ENCODE peak calls at places on chromosomes 1 and 21, in six cellular contexts. One of them, this sample, is unnamed.

GRCh38 chr1:149884433-149885363 is 14.7 kb upstream of the BOLA1 start:
- DNase-seq in NCI-H2029: no peak
- DNase-seq in activated CD4-positive, alpha-beta T cell treated with anti-CD3 and anti-CD28 coated beads for 36 hours: peak
- DNase-seq in NCI-H510A: no peak
- DNase-seq in NCI-H526 treated with DMSO at 0.1 percent for 48 hours: peak
- DNase-seq in fibroblast of pulmonary artery: peak
- DNase-seq in this sample: no peak

GRCh38 chr1:53413175-53414001 is 45.8 kb upstream of the DMRTB1 start:
- DNase-seq in NCI-H2029: no peak
- DNase-seq in activated CD4-positive, alpha-beta T cell treated with anti-CD3 and anti-CD28 coated beads for 36 hours: peak
- DNase-seq in NCI-H510A: no peak
- DNase-seq in NCI-H526 treated with DMSO at 0.1 percent for 48 hours: no peak
- DNase-seq in fibroblast of pulmonary artery: peak
- DNase-seq in this sample: peak

GRCh38 chr1:10694274-10694632 is 102.2 kb downstream of the CASZ1 start:
- DNase-seq in NCI-H2029: no peak
- DNase-seq in activated CD4-positive, alpha-beta T cell treated with anti-CD3 and anti-CD28 coated beads for 36 hours: peak
- DNase-seq in NCI-H510A: no peak
- DNase-seq in NCI-H526 treated with DMSO at 0.1 percent for 48 hours: peak
- DNase-seq in fibroblast of pulmonary artery: no peak
- DNase-seq in this sample: no peak

GRCh38 chr1:193406901-193407300 is 220.5 kb upstream of the B3GALT2 start:
- DNase-seq in NCI-H2029: peak
- DNase-seq in activated CD4-positive, alpha-beta T cell treated with anti-CD3 and anti-CD28 coated beads for 36 hours: no peak
- DNase-seq in NCI-H510A: no peak
- DNase-seq in NCI-H526 treated with DMSO at 0.1 percent for 48 hours: peak
- DNase-seq in fibroblast of pulmonary artery: peak
- DNase-seq in this sample: peak

GRCh38 chr1:173920868-173921267 is 3.7 kb upstream of the SERPINC1 start:
- DNase-seq in NCI-H2029: no peak
- DNase-seq in activated CD4-positive, alpha-beta T cell treated with anti-CD3 and anti-CD28 coated beads for 36 hours: no peak
- DNase-seq in NCI-H510A: no peak
- DNase-seq in NCI-H526 treated with DMSO at 0.1 percent for 48 hours: no peak
- DNase-seq in fibroblast of pulmonary artery: no peak
- DNase-seq in this sample: no peak

GRCh38 chr1:171902527-171902926 is 61.2 kb downstream of the DNM3 start:
- DNase-seq in NCI-H2029: no peak
- DNase-seq in activated CD4-positive, alpha-beta T cell treated with anti-CD3 and anti-CD28 coated beads for 36 hours: no peak
- DNase-seq in NCI-H510A: no peak
- DNase-seq in NCI-H526 treated with DMSO at 0.1 percent for 48 hours: no peak
- DNase-seq in fibroblast of pulmonary artery: no peak
- DNase-seq in this sample: peak

GRCh38 chr1:212625781-212626450 is 17.4 kb downstream of the ATF3 start:
- DNase-seq in NCI-H2029: no peak
- DNase-seq in activated CD4-positive, alpha-beta T cell treated with anti-CD3 and anti-CD28 coated beads for 36 hours: no peak
- DNase-seq in NCI-H510A: no peak
- DNase-seq in NCI-H526 treated with DMSO at 0.1 percent for 48 hours: no peak
- DNase-seq in fibroblast of pulmonary artery: no peak
- DNase-seq in this sample: no peak

GRCh38 chr1:27719286-27720251 is 6.2 kb upstream of the FAM76A start:
- DNase-seq in NCI-H2029: no peak
- DNase-seq in activated CD4-positive, alpha-beta T cell treated with anti-CD3 and anti-CD28 coated beads for 36 hours: peak
- DNase-seq in NCI-H510A: no peak
- DNase-seq in NCI-H526 treated with DMSO at 0.1 percent for 48 hours: no peak
- DNase-seq in fibroblast of pulmonary artery: peak
- DNase-seq in this sample: no peak

GRCh38 chr1:176466514-176466913 is 3.5 kb downstream of the PAPPA2 start:
- DNase-seq in NCI-H2029: no peak
- DNase-seq in activated CD4-positive, alpha-beta T cell treated with anti-CD3 and anti-CD28 coated beads for 36 hours: peak
- DNase-seq in NCI-H510A: no peak
- DNase-seq in NCI-H526 treated with DMSO at 0.1 percent for 48 hours: peak
- DNase-seq in fibroblast of pulmonary artery: no peak
- DNase-seq in this sample: peak

GRCh38 chr1:29532285-29532684 is 296.0 kb downstream of the PTPRU start:
- DNase-seq in NCI-H2029: no peak
- DNase-seq in activated CD4-positive, alpha-beta T cell treated with anti-CD3 and anti-CD28 coated beads for 36 hours: no peak
- DNase-seq in NCI-H510A: no peak
- DNase-seq in NCI-H526 treated with DMSO at 0.1 percent for 48 hours: no peak
- DNase-seq in fibroblast of pulmonary artery: no peak
- DNase-seq in this sample: no peak

GRCh38 chr1:165871311-165872067 is 44.1 kb downstream of the UCK2 start:
- DNase-seq in NCI-H2029: no peak
- DNase-seq in activated CD4-positive, alpha-beta T cell treated with anti-CD3 and anti-CD28 coated beads for 36 hours: peak
- DNase-seq in NCI-H510A: no peak
- DNase-seq in NCI-H526 treated with DMSO at 0.1 percent for 48 hours: no peak
- DNase-seq in fibroblast of pulmonary artery: peak
- DNase-seq in this sample: no peak

GRCh38 chr21:40447016-40447415 is 399.9 kb downstream of the DSCAM start:
- DNase-seq in NCI-H2029: no peak
- DNase-seq in activated CD4-positive, alpha-beta T cell treated with anti-CD3 and anti-CD28 coated beads for 36 hours: no peak
- DNase-seq in NCI-H510A: no peak
- DNase-seq in NCI-H526 treated with DMSO at 0.1 percent for 48 hours: no peak
- DNase-seq in fibroblast of pulmonary artery: no peak
- DNase-seq in this sample: peak

GRCh38 chr21:26845066-26845749 is at the start of gene ADAMTS1:
- DNase-seq in NCI-H2029: no peak
- DNase-seq in activated CD4-positive, alpha-beta T cell treated with anti-CD3 and anti-CD28 coated beads for 36 hours: peak
- DNase-seq in NCI-H510A: no peak
- DNase-seq in NCI-H526 treated with DMSO at 0.1 percent for 48 hours: no peak
- DNase-seq in fibroblast of pulmonary artery: peak
- DNase-seq in this sample: no peak

GRCh38 chr1:215583185-215583692 is 16.1 kb downstream of the KCTD3 start:
- DNase-seq in NCI-H2029: no peak
- DNase-seq in activated CD4-positive, alpha-beta T cell treated with anti-CD3 and anti-CD28 coated beads for 36 hours: no peak
- DNase-seq in NCI-H510A: no peak
- DNase-seq in NCI-H526 treated with DMSO at 0.1 percent for 48 hours: no peak
- DNase-seq in fibroblast of pulmonary artery: no peak
- DNase-seq in this sample: peak

GRCh38 chr1:154219511-154219910 is 1.2 kb upstream of the UBAP2L start:
- DNase-seq in NCI-H2029: no peak
- DNase-seq in activated CD4-positive, alpha-beta T cell treated with anti-CD3 and anti-CD28 coated beads for 36 hours: peak
- DNase-seq in NCI-H510A: no peak
- DNase-seq in NCI-H526 treated with DMSO at 0.1 percent for 48 hours: no peak
- DNase-seq in fibroblast of pulmonary artery: no peak
- DNase-seq in this sample: no peak

GRCh38 chr1:231065510-231066241 is 25.6 kb upstream of the FAM89A start:
- DNase-seq in NCI-H2029: no peak
- DNase-seq in activated CD4-positive, alpha-beta T cell treated with anti-CD3 and anti-CD28 coated beads for 36 hours: no peak
- DNase-seq in NCI-H510A: no peak
- DNase-seq in NCI-H526 treated with DMSO at 0.1 percent for 48 hours: no peak
- DNase-seq in fibroblast of pulmonary artery: peak
- DNase-seq in this sample: no peak

GRCh38 chr1:16032388-16033100 is 10.7 kb downstream of the CLCNKA start:
- DNase-seq in NCI-H2029: peak
- DNase-seq in activated CD4-positive, alpha-beta T cell treated with anti-CD3 and anti-CD28 coated beads for 36 hours: peak
- DNase-seq in NCI-H510A: peak
- DNase-seq in NCI-H526 treated with DMSO at 0.1 percent for 48 hours: peak
- DNase-seq in fibroblast of pulmonary artery: peak
- DNase-seq in this sample: peak

GRCh38 chr1:23129846-23130245 is 38.8 kb downstream of the LUZP1 start:
- DNase-seq in NCI-H2029: no peak
- DNase-seq in activated CD4-positive, alpha-beta T cell treated with anti-CD3 and anti-CD28 coated beads for 36 hours: no peak
- DNase-seq in NCI-H510A: no peak
- DNase-seq in NCI-H526 treated with DMSO at 0.1 percent for 48 hours: no peak
- DNase-seq in fibroblast of pulmonary artery: peak
- DNase-seq in this sample: peak